ENCODE peak calls at places on chromosomes 3 and 15, in nine cellular contexts. One of them, this sample, is unnamed.

GRCh38 chr3:16618721-16619120 is 13.5 kb upstream of the DAZL start:
- DNase-seq in activated naive CD8-positive, alpha-beta T cell treated with anti-CD3 and anti-CD28 coated beads, Interleukin-2, amount 50 U/mL, for 24 hours: no peak
- DNase-seq in hepatocyte: no peak
- DNase-seq in IMR-90: peak
- DNase-seq in stimulated activated CD8-positive, alpha-beta memory T cell treated with anti-CD3 and anti-CD28 coated beads, Interleukin-15, amount 100 ng/mL, for 24 hours: no peak
- DNase-seq in fibroblast of villous mesenchyme: no peak
- DNase-seq in glutamatergic neuron: no peak
- DNase-seq in sciatic nerve: no peak
- DNase-seq in stimulated activated CD4-positive, alpha-beta T cell treated with anti-CD3 and anti-CD28 coated beads, Interleukin-1b, Interleukin-23, amount 100 ng/mL, for 48 hours: no peak
- DNase-seq in this sample: no peak

GRCh38 chr3:18351069-18351628 is 74.0 kb downstream of the SATB1 start:
- DNase-seq in activated naive CD8-positive, alpha-beta T cell treated with anti-CD3 and anti-CD28 coated beads, Interleukin-2, amount 50 U/mL, for 24 hours: no peak
- DNase-seq in hepatocyte: no peak
- DNase-seq in IMR-90: no peak
- DNase-seq in stimulated activated CD8-positive, alpha-beta memory T cell treated with anti-CD3 and anti-CD28 coated beads, Interleukin-15, amount 100 ng/mL, for 24 hours: no peak
- DNase-seq in fibroblast of villous mesenchyme: no peak
- DNase-seq in glutamatergic neuron: no peak
- DNase-seq in sciatic nerve: no peak
- DNase-seq in stimulated activated CD4-positive, alpha-beta T cell treated with anti-CD3 and anti-CD28 coated beads, Interleukin-1b, Interleukin-23, amount 100 ng/mL, for 48 hours: no peak
- DNase-seq in this sample: no peak

GRCh38 chr3:22885574-22886348 is 317.4 kb upstream of the UBE2E2 start:
- DNase-seq in activated naive CD8-positive, alpha-beta T cell treated with anti-CD3 and anti-CD28 coated beads, Interleukin-2, amount 50 U/mL, for 24 hours: no peak
- DNase-seq in hepatocyte: no peak
- DNase-seq in IMR-90: no peak
- DNase-seq in stimulated activated CD8-positive, alpha-beta memory T cell treated with anti-CD3 and anti-CD28 coated beads, Interleukin-15, amount 100 ng/mL, for 24 hours: no peak
- DNase-seq in fibroblast of villous mesenchyme: no peak
- DNase-seq in glutamatergic neuron: no peak
- DNase-seq in sciatic nerve: no peak
- DNase-seq in stimulated activated CD4-positive, alpha-beta T cell treated with anti-CD3 and anti-CD28 coated beads, Interleukin-1b, Interleukin-23, amount 100 ng/mL, for 48 hours: no peak
- DNase-seq in this sample: no peak

GRCh38 chr3:31077021-31077601 is 182.7 kb upstream of the GADL1 start:
- DNase-seq in activated naive CD8-positive, alpha-beta T cell treated with anti-CD3 and anti-CD28 coated beads, Interleukin-2, amount 50 U/mL, for 24 hours: peak
- DNase-seq in hepatocyte: peak
- DNase-seq in IMR-90: peak
- DNase-seq in stimulated activated CD8-positive, alpha-beta memory T cell treated with anti-CD3 and anti-CD28 coated beads, Interleukin-15, amount 100 ng/mL, for 24 hours: no peak
- DNase-seq in fibroblast of villous mesenchyme: peak
- DNase-seq in glutamatergic neuron: no peak
- DNase-seq in sciatic nerve: no peak
- DNase-seq in stimulated activated CD4-positive, alpha-beta T cell treated with anti-CD3 and anti-CD28 coated beads, Interleukin-1b, Interleukin-23, amount 100 ng/mL, for 48 hours: peak
- DNase-seq in this sample: no peak

GRCh38 chr3:183629546-183630301 is 5.7 kb upstream of the KLHL24 start:
- DNase-seq in activated naive CD8-positive, alpha-beta T cell treated with anti-CD3 and anti-CD28 coated beads, Interleukin-2, amount 50 U/mL, for 24 hours: no peak
- DNase-seq in hepatocyte: no peak
- DNase-seq in IMR-90: no peak
- DNase-seq in stimulated activated CD8-positive, alpha-beta memory T cell treated with anti-CD3 and anti-CD28 coated beads, Interleukin-15, amount 100 ng/mL, for 24 hours: no peak
- DNase-seq in fibroblast of villous mesenchyme: no peak
- DNase-seq in glutamatergic neuron: no peak
- DNase-seq in sciatic nerve: no peak
- DNase-seq in stimulated activated CD4-positive, alpha-beta T cell treated with anti-CD3 and anti-CD28 coated beads, Interleukin-1b, Interleukin-23, amount 100 ng/mL, for 48 hours: no peak
- DNase-seq in this sample: no peak

GRCh38 chr3:10456981-10457380 is 48.4 kb downstream of the ATP2B2 start:
- DNase-seq in activated naive CD8-positive, alpha-beta T cell treated with anti-CD3 and anti-CD28 coated beads, Interleukin-2, amount 50 U/mL, for 24 hours: no peak
- DNase-seq in hepatocyte: no peak
- DNase-seq in IMR-90: no peak
- DNase-seq in stimulated activated CD8-positive, alpha-beta memory T cell treated with anti-CD3 and anti-CD28 coated beads, Interleukin-15, amount 100 ng/mL, for 24 hours: no peak
- DNase-seq in fibroblast of villous mesenchyme: no peak
- DNase-seq in glutamatergic neuron: no peak
- DNase-seq in sciatic nerve: no peak
- DNase-seq in stimulated activated CD4-positive, alpha-beta T cell treated with anti-CD3 and anti-CD28 coated beads, Interleukin-1b, Interleukin-23, amount 100 ng/mL, for 48 hours: no peak
- DNase-seq in this sample: no peak

GRCh38 chr3:42290966-42291714 is 25.2 kb upstream of the CCK start:
- DNase-seq in activated naive CD8-positive, alpha-beta T cell treated with anti-CD3 and anti-CD28 coated beads, Interleukin-2, amount 50 U/mL, for 24 hours: no peak
- DNase-seq in hepatocyte: no peak
- DNase-seq in IMR-90: no peak
- DNase-seq in stimulated activated CD8-positive, alpha-beta memory T cell treated with anti-CD3 and anti-CD28 coated beads, Interleukin-15, amount 100 ng/mL, for 24 hours: no peak
- DNase-seq in fibroblast of villous mesenchyme: no peak
- DNase-seq in glutamatergic neuron: no peak
- DNase-seq in sciatic nerve: no peak
- DNase-seq in stimulated activated CD4-positive, alpha-beta T cell treated with anti-CD3 and anti-CD28 coated beads, Interleukin-1b, Interleukin-23, amount 100 ng/mL, for 48 hours: no peak
- DNase-seq in this sample: no peak

GRCh38 chr15:41559489-41560177 is 621 bp downstream of the TYRO3 start:
- DNase-seq in activated naive CD8-positive, alpha-beta T cell treated with anti-CD3 and anti-CD28 coated beads, Interleukin-2, amount 50 U/mL, for 24 hours: no peak
- DNase-seq in hepatocyte: peak
- DNase-seq in IMR-90: no peak
- DNase-seq in stimulated activated CD8-positive, alpha-beta memory T cell treated with anti-CD3 and anti-CD28 coated beads, Interleukin-15, amount 100 ng/mL, for 24 hours: no peak
- DNase-seq in fibroblast of villous mesenchyme: no peak
- DNase-seq in glutamatergic neuron: no peak
- DNase-seq in sciatic nerve: no peak
- DNase-seq in stimulated activated CD4-positive, alpha-beta T cell treated with anti-CD3 and anti-CD28 coated beads, Interleukin-1b, Interleukin-23, amount 100 ng/mL, for 48 hours: no peak
- DNase-seq in this sample: no peak

GRCh38 chr3:87900061-87900460 is 158.7 kb downstream of the CGGBP1 start:
- DNase-seq in activated naive CD8-positive, alpha-beta T cell treated with anti-CD3 and anti-CD28 coated beads, Interleukin-2, amount 50 U/mL, for 24 hours: no peak
- DNase-seq in hepatocyte: peak
- DNase-seq in IMR-90: no peak
- DNase-seq in stimulated activated CD8-positive, alpha-beta memory T cell treated with anti-CD3 and anti-CD28 coated beads, Interleukin-15, amount 100 ng/mL, for 24 hours: no peak
- DNase-seq in fibroblast of villous mesenchyme: no peak
- DNase-seq in glutamatergic neuron: no peak
- DNase-seq in sciatic nerve: no peak
- DNase-seq in stimulated activated CD4-positive, alpha-beta T cell treated with anti-CD3 and anti-CD28 coated beads, Interleukin-1b, Interleukin-23, amount 100 ng/mL, for 48 hours: no peak
- DNase-seq in this sample: no peak

GRCh38 chr3:16474304-16474703 is 39.2 kb downstream of the RFTN1 start:
- DNase-seq in activated naive CD8-positive, alpha-beta T cell treated with anti-CD3 and anti-CD28 coated beads, Interleukin-2, amount 50 U/mL, for 24 hours: no peak
- DNase-seq in hepatocyte: no peak
- DNase-seq in IMR-90: peak
- DNase-seq in stimulated activated CD8-positive, alpha-beta memory T cell treated with anti-CD3 and anti-CD28 coated beads, Interleukin-15, amount 100 ng/mL, for 24 hours: no peak
- DNase-seq in fibroblast of villous mesenchyme: peak
- DNase-seq in glutamatergic neuron: no peak
- DNase-seq in sciatic nerve: no peak
- DNase-seq in stimulated activated CD4-positive, alpha-beta T cell treated with anti-CD3 and anti-CD28 coated beads, Interleukin-1b, Interleukin-23, amount 100 ng/mL, for 48 hours: no peak
- DNase-seq in this sample: no peak

This sample was measured in WERI-Rb-1.